ENCODE peak calls at places on chromosomes 11 and 22, in eight cellular contexts. One of them, this sample, is unnamed.

GRCh38 chr22:21022507-21022906 is 7.5 kb downstream of the P2RX6 start:
- DNase-seq in stimulated activated CD4-positive, alpha-beta T cell treated with anti-CD3 and anti-CD28 coated beads, Interleukin-12 subunit alpha, Interleukin-12 subunit beta, amount 100 ng/mL, for 4 hours: no peak
- DNase-seq in activated T-cell treated with anti-CD3 and anti-CD28 coated beads for 1 hour: no peak
- DNase-seq in non-pigmented ciliary epithelial cell: no peak
- DNase-seq in endothelial cell: no peak
- DNase-seq in NCI-H345: no peak
- DNase-seq in amniotic stem cell: no peak
- DNase-seq in body of pancreas: no peak
- DNase-seq in this sample: no peak

GRCh38 chr11:82003671-82004148 is 730.0 kb downstream of the FAM181B start:
- DNase-seq in stimulated activated CD4-positive, alpha-beta T cell treated with anti-CD3 and anti-CD28 coated beads, Interleukin-12 subunit alpha, Interleukin-12 subunit beta, amount 100 ng/mL, for 4 hours: no peak
- DNase-seq in body of pancreas: no peak
- DNase-seq in activated T-cell treated with anti-CD3 and anti-CD28 coated beads for 1 hour: no peak
- DNase-seq in non-pigmented ciliary epithelial cell: no peak
- DNase-seq in amniotic stem cell: no peak
- DNase-seq in NCI-H345: no peak
- DNase-seq in endothelial cell: no peak
- DNase-seq in this sample: no peak

GRCh38 chr11:287821-288327 is 1.1 kb upstream of the PGGHG start:
- DNase-seq in NCI-H345: no peak
- DNase-seq in non-pigmented ciliary epithelial cell: no peak
- DNase-seq in activated T-cell treated with anti-CD3 and anti-CD28 coated beads for 1 hour: peak; percentile 68
- DNase-seq in stimulated activated CD4-positive, alpha-beta T cell treated with anti-CD3 and anti-CD28 coated beads, Interleukin-12 subunit alpha, Interleukin-12 subunit beta, amount 100 ng/mL, for 4 hours: no peak
- DNase-seq in body of pancreas: no peak
- DNase-seq in amniotic stem cell: no peak
- DNase-seq in endothelial cell: no peak
- DNase-seq in this sample: peak; percentile 48

GRCh38 chr22:45608763-45609180 is 62.9 kb upstream of the ATXN10 start:
- DNase-seq in amniotic stem cell: peak; percentile 79
- DNase-seq in endothelial cell: no peak
- DNase-seq in activated T-cell treated with anti-CD3 and anti-CD28 coated beads for 1 hour: no peak
- DNase-seq in NCI-H345: no peak
- DNase-seq in stimulated activated CD4-positive, alpha-beta T cell treated with anti-CD3 and anti-CD28 coated beads, Interleukin-12 subunit alpha, Interleukin-12 subunit beta, amount 100 ng/mL, for 4 hours: no peak
- DNase-seq in body of pancreas: no peak
- DNase-seq in non-pigmented ciliary epithelial cell: peak; percentile 82
- DNase-seq in this sample: peak; percentile 16

GRCh38 chr22:40668611-40669390 is 10.5 kb upstream of the MCHR1 start:
- DNase-seq in stimulated activated CD4-positive, alpha-beta T cell treated with anti-CD3 and anti-CD28 coated beads, Interleukin-12 subunit alpha, Interleukin-12 subunit beta, amount 100 ng/mL, for 4 hours: no peak
- DNase-seq in amniotic stem cell: peak; percentile 4
- DNase-seq in NCI-H345: no peak
- DNase-seq in endothelial cell: peak; percentile 21
- DNase-seq in body of pancreas: peak; percentile 12
- DNase-seq in non-pigmented ciliary epithelial cell: no peak
- DNase-seq in activated T-cell treated with anti-CD3 and anti-CD28 coated beads for 1 hour: no peak
- DNase-seq in this sample: no peak

GRCh38 chr11:86484164-86484794 is 109.6 kb downstream of the CCDC81 start:
- DNase-seq in body of pancreas: peak; percentile 29
- DNase-seq in endothelial cell: no peak
- DNase-seq in activated T-cell treated with anti-CD3 and anti-CD28 coated beads for 1 hour: no peak
- DNase-seq in non-pigmented ciliary epithelial cell: no peak
- DNase-seq in amniotic stem cell: no peak
- DNase-seq in NCI-H345: no peak
- DNase-seq in stimulated activated CD4-positive, alpha-beta T cell treated with anti-CD3 and anti-CD28 coated beads, Interleukin-12 subunit alpha, Interleukin-12 subunit beta, amount 100 ng/mL, for 4 hours: no peak
- DNase-seq in this sample: no peak

GRCh38 chr11:72598901-72599300 is 75.3 kb downstream of the PDE2A start:
- DNase-seq in NCI-H345: no peak
- DNase-seq in stimulated activated CD4-positive, alpha-beta T cell treated with anti-CD3 and anti-CD28 coated beads, Interleukin-12 subunit alpha, Interleukin-12 subunit beta, amount 100 ng/mL, for 4 hours: no peak
- DNase-seq in non-pigmented ciliary epithelial cell: no peak
- DNase-seq in activated T-cell treated with anti-CD3 and anti-CD28 coated beads for 1 hour: no peak
- DNase-seq in endothelial cell: peak; percentile 73
- DNase-seq in amniotic stem cell: no peak
- DNase-seq in body of pancreas: peak; percentile 42
- DNase-seq in this sample: no peak

GRCh38 chr22:44179196-44179988 is 1.3 kb upstream of the PARVG start:
- DNase-seq in amniotic stem cell: no peak
- DNase-seq in endothelial cell: no peak
- DNase-seq in NCI-H345: no peak
- DNase-seq in non-pigmented ciliary epithelial cell: no peak
- DNase-seq in body of pancreas: no peak
- DNase-seq in stimulated activated CD4-positive, alpha-beta T cell treated with anti-CD3 and anti-CD28 coated beads, Interleukin-12 subunit alpha, Interleukin-12 subunit beta, amount 100 ng/mL, for 4 hours: no peak
- DNase-seq in activated T-cell treated with anti-CD3 and anti-CD28 coated beads for 1 hour: no peak
- DNase-seq in this sample: no peak

GRCh38 chr11:11732116-11732515 is 109.7 kb upstream of the USP47 start:
- DNase-seq in amniotic stem cell: no peak
- DNase-seq in stimulated activated CD4-positive, alpha-beta T cell treated with anti-CD3 and anti-CD28 coated beads, Interleukin-12 subunit alpha, Interleukin-12 subunit beta, amount 100 ng/mL, for 4 hours: no peak
- DNase-seq in body of pancreas: no peak
- DNase-seq in activated T-cell treated with anti-CD3 and anti-CD28 coated beads for 1 hour: no peak
- DNase-seq in non-pigmented ciliary epithelial cell: no peak
- DNase-seq in NCI-H345: no peak
- DNase-seq in endothelial cell: no peak
- DNase-seq in this sample: no peak

GRCh38 chr11:60367009-60367408 is 11.3 kb upstream of the MS4A7 start:
- DNase-seq in amniotic stem cell: no peak
- DNase-seq in body of pancreas: no peak
- DNase-seq in NCI-H345: no peak
- DNase-seq in non-pigmented ciliary epithelial cell: no peak
- DNase-seq in activated T-cell treated with anti-CD3 and anti-CD28 coated beads for 1 hour: no peak
- DNase-seq in endothelial cell: no peak
- DNase-seq in stimulated activated CD4-positive, alpha-beta T cell treated with anti-CD3 and anti-CD28 coated beads, Interleukin-12 subunit alpha, Interleukin-12 subunit beta, amount 100 ng/mL, for 4 hours: no peak
- DNase-seq in this sample: no peak

GRCh38 chr22:37126383-37126782 is 16.9 kb upstream of the TMPRSS6 start:
- DNase-seq in endothelial cell: no peak
- DNase-seq in amniotic stem cell: no peak
- DNase-seq in body of pancreas: no peak
- DNase-seq in NCI-H345: no peak
- DNase-seq in non-pigmented ciliary epithelial cell: no peak
- DNase-seq in activated T-cell treated with anti-CD3 and anti-CD28 coated beads for 1 hour: no peak
- DNase-seq in stimulated activated CD4-positive, alpha-beta T cell treated with anti-CD3 and anti-CD28 coated beads, Interleukin-12 subunit alpha, Interleukin-12 subunit beta, amount 100 ng/mL, for 4 hours: no peak
- DNase-seq in this sample: no peak

GRCh38 chr11:60782393-60783140 is 2.6 kb upstream of the MS4A10 start:
- DNase-seq in endothelial cell: no peak
- DNase-seq in stimulated activated CD4-positive, alpha-beta T cell treated with anti-CD3 and anti-CD28 coated beads, Interleukin-12 subunit alpha, Interleukin-12 subunit beta, amount 100 ng/mL, for 4 hours: no peak
- DNase-seq in body of pancreas: no peak
- DNase-seq in activated T-cell treated with anti-CD3 and anti-CD28 coated beads for 1 hour: no peak
- DNase-seq in non-pigmented ciliary epithelial cell: no peak
- DNase-seq in amniotic stem cell: no peak
- DNase-seq in NCI-H345: no peak
- DNase-seq in this sample: no peak

GRCh38 chr11:109794501-109794900 is 298.7 kb upstream of the ZC3H12C start:
- DNase-seq in non-pigmented ciliary epithelial cell: no peak
- DNase-seq in amniotic stem cell: no peak
- DNase-seq in body of pancreas: no peak
- DNase-seq in endothelial cell: no peak
- DNase-seq in stimulated activated CD4-positive, alpha-beta T cell treated with anti-CD3 and anti-CD28 coated beads, Interleukin-12 subunit alpha, Interleukin-12 subunit beta, amount 100 ng/mL, for 4 hours: no peak
- DNase-seq in activated T-cell treated with anti-CD3 and anti-CD28 coated beads for 1 hour: no peak
- DNase-seq in NCI-H345: no peak
- DNase-seq in this sample: no peak

GRCh38 chr11:128483211-128483788 is 104.1 kb downstream of the ETS1 start:
- DNase-seq in NCI-H345: no peak
- DNase-seq in activated T-cell treated with anti-CD3 and anti-CD28 coated beads for 1 hour: no peak
- DNase-seq in body of pancreas: no peak
- DNase-seq in amniotic stem cell: no peak
- DNase-seq in non-pigmented ciliary epithelial cell: no peak
- DNase-seq in endothelial cell: no peak
- DNase-seq in stimulated activated CD4-positive, alpha-beta T cell treated with anti-CD3 and anti-CD28 coated beads, Interleukin-12 subunit alpha, Interleukin-12 subunit beta, amount 100 ng/mL, for 4 hours: no peak
- DNase-seq in this sample: no peak

GRCh38 chr22:42976534-42976933 is 38.4 kb downstream of the PACSIN2 start:
- DNase-seq in endothelial cell: no peak
- DNase-seq in stimulated activated CD4-positive, alpha-beta T cell treated with anti-CD3 and anti-CD28 coated beads, Interleukin-12 subunit alpha, Interleukin-12 subunit beta, amount 100 ng/mL, for 4 hours: no peak
- DNase-seq in NCI-H345: peak; percentile 2
- DNase-seq in body of pancreas: no peak
- DNase-seq in non-pigmented ciliary epithelial cell: no peak
- DNase-seq in amniotic stem cell: no peak
- DNase-seq in activated T-cell treated with anti-CD3 and anti-CD28 coated beads for 1 hour: no peak
- DNase-seq in this sample: no peak

GRCh38 chr11:134025086-134025437 is 43.8 kb upstream of the JAM3 start:
- DNase-seq in body of pancreas: no peak
- DNase-seq in endothelial cell: no peak
- DNase-seq in NCI-H345: no peak
- DNase-seq in stimulated activated CD4-positive, alpha-beta T cell treated with anti-CD3 and anti-CD28 coated beads, Interleukin-12 subunit alpha, Interleukin-12 subunit beta, amount 100 ng/mL, for 4 hours: no peak
- DNase-seq in non-pigmented ciliary epithelial cell: no peak
- DNase-seq in activated T-cell treated with anti-CD3 and anti-CD28 coated beads for 1 hour: no peak
- DNase-seq in amniotic stem cell: no peak
- DNase-seq in this sample: no peak

GRCh38 chr11:5071815-5072214 is 2.4 kb downstream of the OR52E1 start:
- DNase-seq in body of pancreas: no peak
- DNase-seq in stimulated activated CD4-positive, alpha-beta T cell treated with anti-CD3 and anti-CD28 coated beads, Interleukin-12 subunit alpha, Interleukin-12 subunit beta, amount 100 ng/mL, for 4 hours: no peak
- DNase-seq in NCI-H345: no peak
- DNase-seq in non-pigmented ciliary epithelial cell: no peak
- DNase-seq in amniotic stem cell: no peak
- DNase-seq in endothelial cell: no peak
- DNase-seq in activated T-cell treated with anti-CD3 and anti-CD28 coated beads for 1 hour: no peak
- DNase-seq in this sample: no peak

GRCh38 chr11:18063131-18063530 is 17.1 kb upstream of the TPH1 start:
- DNase-seq in stimulated activated CD4-positive, alpha-beta T cell treated with anti-CD3 and anti-CD28 coated beads, Interleukin-12 subunit alpha, Interleukin-12 subunit beta, amount 100 ng/mL, for 4 hours: no peak
- DNase-seq in endothelial cell: no peak
- DNase-seq in amniotic stem cell: no peak
- DNase-seq in body of pancreas: peak; percentile 53
- DNase-seq in non-pigmented ciliary epithelial cell: no peak
- DNase-seq in NCI-H345: peak; percentile 17
- DNase-seq in activated T-cell treated with anti-CD3 and anti-CD28 coated beads for 1 hour: no peak
- DNase-seq in this sample: no peak

GRCh38 chr11:27239305-27239942 is 123.6 kb downstream of the CCDC34 start:
- DNase-seq in body of pancreas: peak; percentile 10
- DNase-seq in non-pigmented ciliary epithelial cell: no peak
- DNase-seq in NCI-H345: peak; percentile 26
- DNase-seq in endothelial cell: no peak
- DNase-seq in stimulated activated CD4-positive, alpha-beta T cell treated with anti-CD3 and anti-CD28 coated beads, Interleukin-12 subunit alpha, Interleukin-12 subunit beta, amount 100 ng/mL, for 4 hours: no peak
- DNase-seq in activated T-cell treated with anti-CD3 and anti-CD28 coated beads for 1 hour: no peak
- DNase-seq in amniotic stem cell: no peak
- DNase-seq in this sample: no peak

GRCh38 chr11:57546869-57547518 is 9.6 kb downstream of the SMTNL1 start:
- DNase-seq in endothelial cell: no peak
- DNase-seq in activated T-cell treated with anti-CD3 and anti-CD28 coated beads for 1 hour: no peak
- DNase-seq in non-pigmented ciliary epithelial cell: no peak
- DNase-seq in body of pancreas: no peak
- DNase-seq in NCI-H345: no peak
- DNase-seq in amniotic stem cell: peak; percentile 17
- DNase-seq in stimulated activated CD4-positive, alpha-beta T cell treated with anti-CD3 and anti-CD28 coated beads, Interleukin-12 subunit alpha, Interleukin-12 subunit beta, amount 100 ng/mL, for 4 hours: no peak
- DNase-seq in this sample: no peak

GRCh38 chr11:128465946-128466688 is 121.2 kb downstream of the ETS1 start:
- DNase-seq in non-pigmented ciliary epithelial cell: no peak
- DNase-seq in NCI-H345: no peak
- DNase-seq in endothelial cell: no peak
- DNase-seq in stimulated activated CD4-positive, alpha-beta T cell treated with anti-CD3 and anti-CD28 coated beads, Interleukin-12 subunit alpha, Interleukin-12 subunit beta, amount 100 ng/mL, for 4 hours: no peak
- DNase-seq in amniotic stem cell: no peak
- DNase-seq in body of pancreas: no peak
- DNase-seq in activated T-cell treated with anti-CD3 and anti-CD28 coated beads for 1 hour: no peak
- DNase-seq in this sample: no peak

GRCh38 chr11:68212421-68213134 is 518 bp downstream of the KMT5B start:
- DNase-seq in body of pancreas: peak; percentile 77
- DNase-seq in stimulated activated CD4-positive, alpha-beta T cell treated with anti-CD3 and anti-CD28 coated beads, Interleukin-12 subunit alpha, Interleukin-12 subunit beta, amount 100 ng/mL, for 4 hours: peak; percentile 45
- DNase-seq in endothelial cell: peak; percentile 72
- DNase-seq in NCI-H345: peak; percentile 51
- DNase-seq in amniotic stem cell: peak; percentile 69
- DNase-seq in non-pigmented ciliary epithelial cell: no peak
- DNase-seq in activated T-cell treated with anti-CD3 and anti-CD28 coated beads for 1 hour: peak; percentile 27
- DNase-seq in this sample: peak; percentile 62

GRCh38 chr11:131838016-131838415 is 467.6 kb downstream of the NTM start:
- DNase-seq in amniotic stem cell: no peak
- DNase-seq in non-pigmented ciliary epithelial cell: no peak
- DNase-seq in body of pancreas: no peak
- DNase-seq in NCI-H345: no peak
- DNase-seq in endothelial cell: no peak
- DNase-seq in stimulated activated CD4-positive, alpha-beta T cell treated with anti-CD3 and anti-CD28 coated beads, Interleukin-12 subunit alpha, Interleukin-12 subunit beta, amount 100 ng/mL, for 4 hours: no peak
- DNase-seq in activated T-cell treated with anti-CD3 and anti-CD28 coated beads for 1 hour: no peak
- DNase-seq in this sample: no peak

This sample was measured in activated gamma-delta T cell treated with Interleukin-2 at 50 U/mL for 16 hours.